ENCODE peak calls at places on chromosome 12, in eight cellular contexts. P, T, H, L, I, E, W and O are unnamed samples. For H3K27me3 and H3K4me1, the result is how much of the 10 kb centered on the place peaks cover.

GRCh38 chr12:52141306-52141705 is 50.5 kb downstream of the KRT80 start:
- DNase-seq in P (no peak), T (no peak), H (no peak), L (no peak), I (no peak), E (no peak), W (no peak), O (no peak)

GRCh38 chr12:132109741-132110140 is 34.4 kb downstream of the DDX51 start:
- DNase-seq in P (no peak), T (no peak), H (no peak), L (no peak), I (no peak), E (no peak), W (no peak), O (no peak)

GRCh38 chr12:28683371-28683770 is 465.7 kb upstream of the FAR2 start:
- DNase-seq in P (no peak), T (no peak), H (no peak), L (no peak), I (no peak), E (no peak), W (no peak), O (no peak)

GRCh38 chr12:62256408-62257079 is 3.7 kb upstream of the USP15 start:
- DNase-seq in P (no peak), T (no peak), H (peak), L (no peak), I (no peak), E (no peak), W (no peak), O (no peak)

GRCh38 chr12:5989621-5990020 is 44.6 kb upstream of the ANO2 start:
- DNase-seq in P (no peak), T (no peak), H (no peak), L (no peak), I (no peak), E (no peak), W (no peak), O (no peak)

GRCh38 chr12:71158361-71158882 is 623 bp upstream of the TSPAN8 start:
- DNase-seq in P (peak), T (no peak), H (no peak), L (no peak), I (no peak), E (no peak), W (no peak), O (no peak)

GRCh38 chr12:67067453-67068203 is 201.5 kb upstream of the CAND1 start:
- DNase-seq in P (peak), T (no peak), H (peak), L (no peak), I (no peak), E (no peak), W (no peak), O (no peak)

GRCh38 chr12:106417926-106418910 is 60.7 kb downstream of the POLR3B start:
- DNase-seq in P (peak), T (no peak), H (peak), L (no peak), I (no peak), E (no peak), W (no peak), O (no peak)

GRCh38 chr12:64691793-64692583 is 67.2 kb downstream of the GNS start:
- DNase-seq in P (no peak), T (no peak), H (no peak), L (no peak), I (no peak), E (no peak), W (no peak), O (no peak)

GRCh38 chr12:110048242-110049027 is at the start of gene C12orf76:
- DNase-seq in P (peak), T (peak), H (peak), L (peak), I (peak), E (peak), W (peak), O (peak)

GRCh38 chr12:112798019-112798760 is 6.6 kb downstream of the RPH3A start:
- DNase-seq in P (no peak), T (no peak), H (no peak), L (no peak), I (no peak), E (no peak), W (no peak), O (no peak)
- H3K27me3 ChIP-seq in P (half or more), T (under half), H (under half), L (under half), I (under half), E (half or more), W (under half), O (under half)

DNA sequence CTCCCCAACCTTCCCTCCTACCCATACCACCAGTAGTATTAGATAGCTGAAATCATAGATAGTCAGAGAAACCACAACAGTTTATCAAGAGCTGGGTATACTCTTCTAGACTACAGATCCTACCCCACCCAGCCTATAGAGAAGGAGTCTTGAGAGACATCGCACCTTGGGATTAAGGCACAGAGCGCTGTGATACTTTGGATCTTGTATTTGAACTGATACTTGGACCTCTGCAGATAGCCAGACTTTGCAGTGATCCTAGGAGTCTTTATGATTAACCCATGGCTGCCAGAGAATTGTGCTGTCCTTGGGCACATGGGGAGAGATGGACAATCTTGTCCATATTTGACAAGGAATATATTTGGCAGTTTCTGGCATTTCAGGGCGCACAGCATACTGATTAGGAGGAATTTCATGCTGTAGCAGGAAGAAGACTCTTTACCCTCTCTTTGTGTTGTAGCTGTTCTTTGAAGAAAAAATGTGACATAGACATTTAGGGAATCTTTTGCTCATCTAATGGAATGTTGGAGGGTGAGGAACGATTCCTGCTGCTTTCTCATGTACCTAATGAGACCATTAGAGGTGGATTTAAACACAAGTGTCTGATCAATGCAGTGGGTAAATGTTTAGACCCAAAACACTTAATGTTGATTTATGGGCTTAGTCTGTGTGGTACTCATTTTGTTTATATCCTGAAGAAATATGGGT is 1.0 kb downstream of the RBMS2 start:
- DNase-seq in P (peak), T (no peak), H (peak), L (peak), I (no peak), E (no peak), W (no peak), O (no peak)
- H3K4me1 ChIP-seq in P (half or more), T (under half), H (half or more), L (under half), I (under half), E (under half), W (under half), O (under half)

GRCh38 chr12:54075974-54076373 is 22.3 kb downstream of the HOXC4 start:
- DNase-seq in P (no peak), T (no peak), H (no peak), L (no peak), I (no peak), E (no peak), W (no peak), O (no peak)

GRCh38 chr12:54068423-54069070 is 14.9 kb downstream of the HOXC4 start:
- DNase-seq in P (peak), T (no peak), H (peak), L (no peak), I (no peak), E (no peak), W (no peak), O (no peak)

GRCh38 chr12:54071942-54072341 is 18.3 kb downstream of the HOXC4 start:
- DNase-seq in P (no peak), T (no peak), H (no peak), L (no peak), I (no peak), E (no peak), W (no peak), O (no peak)

GRCh38 chr12:54075431-54075830 is 21.8 kb downstream of the HOXC4 start:
- DNase-seq in P (no peak), T (no peak), H (no peak), L (no peak), I (no peak), E (no peak), W (no peak), O (no peak)

GRCh38 chr12:54074308-54074707 is 20.7 kb downstream of the HOXC4 start:
- DNase-seq in P (no peak), T (no peak), H (no peak), L (no peak), I (no peak), E (no peak), W (no peak), O (no peak)
- H3K27me3 ChIP-seq in P (under half), T (under half), H (under half), L (half or more), I (under half), E (half or more), W (under half), O (under half)

DNA sequence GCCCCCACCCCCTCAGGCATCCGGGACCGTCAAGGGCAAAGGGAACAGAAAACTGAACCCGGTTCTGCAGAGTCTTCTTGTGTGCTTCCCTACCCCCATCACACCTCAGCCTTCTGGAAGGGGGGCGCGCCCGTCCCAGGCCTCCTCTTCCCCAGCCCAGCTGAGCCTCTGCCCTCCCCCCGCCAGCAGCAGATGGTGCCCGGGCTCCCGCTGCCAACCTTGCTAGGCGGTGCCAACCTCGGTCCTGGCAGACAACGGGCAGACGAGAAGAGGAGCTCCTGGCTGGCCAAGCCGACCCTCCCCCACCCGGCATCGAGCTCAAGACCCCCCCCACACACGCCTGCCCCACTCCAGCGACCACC is 8.7 kb downstream of the STAC3 start:
- DNase-seq in P (no peak), T (no peak), H (no peak), L (no peak), I (peak), E (peak), W (no peak), O (no peak)
- H3K4me1 ChIP-seq in P (under half), T (half or more), H (under half), L (under half), I (half or more), E (under half), W (under half), O (under half)

DNA sequence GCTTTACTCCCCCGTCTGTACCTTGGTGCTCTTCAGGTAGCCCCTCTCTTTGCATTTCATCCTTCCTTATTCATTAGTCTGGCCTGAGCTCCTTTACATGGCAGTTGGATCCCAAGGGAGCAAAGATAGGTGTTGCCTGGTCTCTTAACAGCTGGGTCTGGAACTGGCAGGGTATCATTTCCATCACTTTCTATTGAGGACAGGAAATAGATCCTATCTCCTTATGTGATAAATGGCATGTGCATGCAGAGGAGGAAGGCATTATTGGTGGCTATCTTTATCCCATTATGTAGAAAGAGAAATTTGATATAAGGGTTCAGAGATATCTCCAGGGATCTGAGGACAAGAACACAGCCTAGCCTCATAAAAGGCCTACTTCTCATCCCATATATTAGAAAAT is 54.6 kb upstream of the OAS1 start:
- DNase-seq in P (no peak), T (no peak), H (no peak), L (no peak), I (no peak), E (no peak), W (no peak), O (no peak)
- H3K27me3 ChIP-seq in P (under half), T (under half), H (under half), L (under half), I (under half), E (under half), W (under half), O (under half)

DNA sequence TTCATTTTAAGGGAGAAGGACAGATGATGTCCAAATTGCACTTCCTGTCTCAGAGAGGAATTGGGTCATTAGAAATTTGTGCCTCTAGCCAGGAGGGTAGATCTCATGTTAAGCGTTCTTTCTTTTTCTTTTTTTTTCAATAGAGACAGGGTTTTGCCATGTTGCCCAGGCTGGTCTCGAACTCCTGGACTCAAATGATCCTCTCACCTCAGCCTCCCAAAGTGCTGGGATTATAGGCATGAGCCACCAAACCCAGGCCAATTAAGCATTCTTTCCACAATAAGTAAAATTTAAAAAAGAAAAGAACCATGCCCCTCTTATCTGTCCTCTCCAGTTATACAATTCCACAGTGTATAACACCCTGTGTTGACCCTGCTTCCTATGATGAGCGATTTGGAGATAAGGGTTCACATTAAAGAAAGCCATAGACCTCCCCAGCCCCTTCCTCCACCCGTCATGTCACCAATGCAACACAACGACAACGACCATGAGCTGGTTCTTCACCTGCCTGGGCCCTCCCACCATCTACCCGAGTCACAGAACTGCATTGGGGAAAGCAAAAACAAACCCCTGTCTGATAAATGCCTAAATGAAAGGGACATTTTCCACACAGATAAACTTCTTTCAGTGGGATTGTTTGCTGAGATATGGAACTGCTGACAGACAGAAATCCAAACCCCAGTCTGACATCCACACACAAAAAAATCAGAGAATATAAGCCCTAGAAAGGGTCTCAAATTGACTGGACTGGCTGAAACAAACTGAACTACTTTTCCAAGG is 37.3 kb downstream of the SSH1 start:
- DNase-seq in P (no peak), T (no peak), H (no peak), L (no peak), I (no peak), E (no peak), W (no peak), O (no peak)
- H3K4me1 ChIP-seq in P (under half), T (under half), H (under half), L (under half), I (half or more), E (half or more), W (under half), O (under half)

GRCh38 chr12:102955926-102956737 is 1.3 kb upstream of the ASCL1 start:
- DNase-seq in P (no peak), T (no peak), H (no peak), L (peak), I (no peak), E (no peak), W (peak), O (no peak)
- H3K27me3 ChIP-seq in P (half or more), T (under half), H (half or more), L (half or more), I (under half), E (half or more), W (under half), O (under half)